ENCODE peak calls at places on chromosome 19, in six cellular contexts. One of them, this sample, is unnamed.
A peak's percentile ranks its signal among the peaks of the same experiment; 100 is the strongest.

GRCh38 chr19:48290923-48291700 is 21.2 kb downstream of the ZNF114 start:
- DNase-seq in PC-3: peak; percentile 78
- DNase-seq in GM23248: peak; percentile 85
- DNase-seq in fibroblast of lung: peak; percentile 78
- DNase-seq in DND-41: peak; percentile 51
- DNase-seq in GM23338: peak; percentile 91
- DNase-seq in this sample: peak; percentile 85

GRCh38 chr19:1324792-1325567 is 39.3 kb downstream of the EFNA2 start:
- DNase-seq in GM23338: peak; percentile 79
- DNase-seq in fibroblast of lung: peak; percentile 72
- DNase-seq in PC-3: peak; percentile 63
- DNase-seq in GM23248: peak; percentile 87
- DNase-seq in DND-41: no peak
- DNase-seq in this sample: peak; percentile 76

GRCh38 chr19:42309686-42310085 is 3.4 kb upstream of the TMEM145 start:
- DNase-seq in GM23338: no peak
- DNase-seq in PC-3: no peak
- DNase-seq in DND-41: no peak
- DNase-seq in GM23248: no peak
- DNase-seq in fibroblast of lung: no peak
- DNase-seq in this sample: no peak

GRCh38 chr19:15332311-15332996 is at the start of gene BRD4:
- DNase-seq in fibroblast of lung: peak; percentile 54
- DNase-seq in PC-3: peak; percentile 62
- DNase-seq in GM23338: peak; percentile 81
- DNase-seq in GM23248: peak; percentile 84
- DNase-seq in DND-41: peak; percentile 81
- DNase-seq in this sample: peak; percentile 77

GRCh38 chr19:21758296-21758695 is 9.1 kb downstream of the ZNF100 start:
- DNase-seq in PC-3: no peak
- DNase-seq in GM23248: no peak
- DNase-seq in GM23338: no peak
- DNase-seq in DND-41: no peak
- DNase-seq in fibroblast of lung: no peak
- DNase-seq in this sample: no peak

GRCh38 chr19:35642312-35642711 is 767 bp downstream of the ETV2 start:
- DNase-seq in fibroblast of lung: no peak
- DNase-seq in PC-3: no peak
- DNase-seq in GM23248: peak; percentile 18
- DNase-seq in GM23338: peak; percentile 21
- DNase-seq in DND-41: no peak
- DNase-seq in this sample: no peak

GRCh38 chr19:10112895-10113591 is 1.6 kb downstream of the P2RY11 start:
- DNase-seq in GM23338: peak; percentile 89
- DNase-seq in GM23248: peak; percentile 75
- DNase-seq in DND-41: peak; percentile 67
- DNase-seq in fibroblast of lung: peak; percentile 23
- DNase-seq in PC-3: peak; percentile 68
- DNase-seq in this sample: peak; percentile 71

GRCh38 chr19:17262557-17262956 is 2.0 kb downstream of the USHBP1 start:
- DNase-seq in fibroblast of lung: no peak
- DNase-seq in PC-3: no peak
- DNase-seq in GM23248: no peak
- DNase-seq in GM23338: no peak
- DNase-seq in DND-41: no peak
- DNase-seq in this sample: no peak

GRCh38 chr19:11142528-11143171 is 12.9 kb downstream of the SPC24 start:
- DNase-seq in GM23338: peak; percentile 62
- DNase-seq in PC-3: peak; percentile 99
- DNase-seq in DND-41: no peak
- DNase-seq in fibroblast of lung: peak; percentile 90
- DNase-seq in GM23248: peak; percentile 94
- DNase-seq in this sample: peak; percentile 62

GRCh38 chr19:51439021-51439465 is 19.2 kb downstream of the SIGLEC8 start:
- DNase-seq in GM23248: peak; percentile 38
- DNase-seq in GM23338: peak; percentile 76
- DNase-seq in fibroblast of lung: no peak
- DNase-seq in PC-3: peak; percentile 46
- DNase-seq in DND-41: no peak
- DNase-seq in this sample: peak; percentile 23

GRCh38 chr19:48468806-48469055 is 438 bp upstream of the CYTH2 start:
- DNase-seq in fibroblast of lung: no peak
- DNase-seq in GM23248: no peak
- DNase-seq in GM23338: no peak
- DNase-seq in DND-41: no peak
- DNase-seq in PC-3: no peak
- DNase-seq in this sample: no peak

GRCh38 chr19:18985257-18985656 is 44.2 kb upstream of the HOMER3 start:
- DNase-seq in GM23338: no peak
- DNase-seq in DND-41: no peak
- DNase-seq in PC-3: no peak
- DNase-seq in fibroblast of lung: no peak
- DNase-seq in GM23248: no peak
- DNase-seq in this sample: peak; percentile 87

GRCh38 chr19:45511074-45511473 is 3.8 kb downstream of the VASP start:
- DNase-seq in GM23338: no peak
- DNase-seq in fibroblast of lung: no peak
- DNase-seq in DND-41: no peak
- DNase-seq in GM23248: no peak
- DNase-seq in PC-3: no peak
- DNase-seq in this sample: no peak

GRCh38 chr19:44573647-44574046 is 39.7 kb upstream of the IGSF23 start:
- DNase-seq in GM23248: no peak
- DNase-seq in DND-41: no peak
- DNase-seq in fibroblast of lung: no peak
- DNase-seq in GM23338: no peak
- DNase-seq in PC-3: no peak
- DNase-seq in this sample: peak; percentile 77

GRCh38 chr19:37009871-37010270 is 68.4 kb upstream of the ZNF420 start:
- DNase-seq in GM23248: no peak
- DNase-seq in PC-3: no peak
- DNase-seq in DND-41: no peak
- DNase-seq in fibroblast of lung: no peak
- DNase-seq in GM23338: no peak
- DNase-seq in this sample: no peak

GRCh38 chr19:1125601-1126533 is 22.1 kb downstream of the GPX4 start:
- DNase-seq in PC-3: peak; percentile 12
- DNase-seq in fibroblast of lung: peak; percentile 81
- DNase-seq in GM23338: no peak
- DNase-seq in DND-41: no peak
- DNase-seq in GM23248: no peak
- DNase-seq in this sample: no peak

GRCh38 chr19:46515879-46516350 is 20.2 kb upstream of the PNMA8B start:
- DNase-seq in GM23248: peak; percentile 74
- DNase-seq in PC-3: peak; percentile 59
- DNase-seq in GM23338: peak; percentile 80
- DNase-seq in fibroblast of lung: peak; percentile 36
- DNase-seq in DND-41: peak; percentile 34
- DNase-seq in this sample: peak; percentile 77

GRCh38 chr19:41192574-41193419 is at the start of gene CYP2S1:
- DNase-seq in GM23248: peak; percentile 20
- DNase-seq in fibroblast of lung: no peak
- DNase-seq in DND-41: no peak
- DNase-seq in PC-3: peak; percentile 57
- DNase-seq in GM23338: peak; percentile 85
- DNase-seq in this sample: no peak

GRCh38 chr19:10353793-10354391 is 14.5 kb upstream of the ICAM3 start:
- DNase-seq in PC-3: peak; percentile 30
- DNase-seq in GM23248: peak; percentile 45
- DNase-seq in fibroblast of lung: peak; percentile 19
- DNase-seq in DND-41: peak; percentile 60
- DNase-seq in GM23338: peak; percentile 100
- DNase-seq in this sample: peak; percentile 69

GRCh38 chr19:7534531-7534980 is 961 bp upstream of the PNPLA6 start:
- DNase-seq in fibroblast of lung: peak; percentile 88
- DNase-seq in DND-41: peak; percentile 62
- DNase-seq in PC-3: peak; percentile 56
- DNase-seq in GM23338: peak; percentile 93
- DNase-seq in GM23248: peak; percentile 86
- DNase-seq in this sample: peak; percentile 86

GRCh38 chr19:29529646-29530548 is 4.1 kb downstream of the VSTM2B start:
- DNase-seq in fibroblast of lung: no peak
- DNase-seq in DND-41: no peak
- DNase-seq in GM23248: peak; percentile 21
- DNase-seq in PC-3: no peak
- DNase-seq in GM23338: peak; percentile 81
- DNase-seq in this sample: no peak

GRCh38 chr19:29384676-29385075 is 141.1 kb upstream of the VSTM2B start:
- DNase-seq in GM23338: peak; percentile 41
- DNase-seq in GM23248: no peak
- DNase-seq in fibroblast of lung: no peak
- DNase-seq in DND-41: no peak
- DNase-seq in PC-3: no peak
- DNase-seq in this sample: no peak

GRCh38 chr19:52170863-52171320 is 529 bp downstream of the ZNF836 start:
- DNase-seq in GM23248: no peak
- DNase-seq in fibroblast of lung: no peak
- DNase-seq in GM23338: peak; percentile 55
- DNase-seq in DND-41: peak; percentile 27
- DNase-seq in PC-3: no peak
- DNase-seq in this sample: peak; percentile 16

GRCh38 chr19:19656451-19657396 is 6.8 kb downstream of the ATP13A1 start:
- DNase-seq in DND-41: no peak
- DNase-seq in GM23338: no peak
- DNase-seq in fibroblast of lung: no peak
- DNase-seq in PC-3: no peak
- DNase-seq in GM23248: no peak
- DNase-seq in this sample: no peak

DNA sequence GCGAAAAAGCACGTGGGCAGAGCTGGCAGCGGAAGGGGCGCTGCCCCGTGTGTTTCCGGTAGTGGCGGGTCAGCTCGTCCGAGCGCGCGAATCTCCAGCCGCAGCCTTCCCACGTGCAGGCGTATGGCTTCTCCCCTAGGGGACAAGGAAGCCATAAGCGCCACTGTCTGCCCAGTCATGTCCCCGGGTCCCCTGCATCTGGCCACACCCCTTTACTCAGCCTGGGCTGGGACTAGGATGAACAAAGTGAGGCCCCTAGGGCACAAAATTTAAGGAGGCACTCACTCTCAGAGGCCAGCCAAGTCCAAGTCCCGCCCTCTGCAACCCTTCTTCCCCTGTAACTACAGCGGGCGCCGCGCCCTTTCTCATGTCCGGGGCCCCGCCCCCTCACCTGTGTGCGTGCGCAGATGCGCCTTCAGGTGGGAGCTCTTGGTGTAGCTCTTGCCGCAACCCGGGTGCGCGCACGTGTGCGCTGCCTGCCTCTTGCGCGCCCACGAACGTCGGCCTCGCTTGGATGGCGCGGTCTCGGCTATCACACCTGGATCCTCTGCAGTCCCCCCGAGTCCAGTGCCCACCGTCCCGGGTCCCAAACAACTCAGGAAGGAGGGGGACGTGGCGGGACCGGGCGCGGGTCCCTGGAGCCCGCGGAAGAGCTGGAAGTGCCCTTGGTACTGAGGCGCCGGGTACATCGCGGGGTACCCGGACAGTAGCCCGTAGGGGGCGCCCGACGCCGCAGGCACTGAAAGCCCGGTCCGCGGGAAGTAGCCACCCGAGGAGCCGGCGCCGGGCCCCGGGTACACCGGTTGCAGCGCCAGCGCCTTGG is 1.9 kb downstream of the KLF1 start:
- DNase-seq in DND-41: no peak
- DNase-seq in GM23248: peak; percentile 75
- DNase-seq in GM23338: peak; percentile 100
- DNase-seq in fibroblast of lung: peak; percentile 43
- DNase-seq in PC-3: peak; percentile 70
- DNase-seq in this sample: peak; percentile 77
- TF ChIP-seq EZH2 in DND-41: no peak
- TF ChIP-seq EZH2 in GM23248: no peak
- TF ChIP-seq EZH2 in GM23338: no peak
- TF ChIP-seq EZH2 in fibroblast of lung: no peak
- TF ChIP-seq EZH2 in PC-3: no peak
- TF ChIP-seq EZH2 in this sample: no peak

DNA sequence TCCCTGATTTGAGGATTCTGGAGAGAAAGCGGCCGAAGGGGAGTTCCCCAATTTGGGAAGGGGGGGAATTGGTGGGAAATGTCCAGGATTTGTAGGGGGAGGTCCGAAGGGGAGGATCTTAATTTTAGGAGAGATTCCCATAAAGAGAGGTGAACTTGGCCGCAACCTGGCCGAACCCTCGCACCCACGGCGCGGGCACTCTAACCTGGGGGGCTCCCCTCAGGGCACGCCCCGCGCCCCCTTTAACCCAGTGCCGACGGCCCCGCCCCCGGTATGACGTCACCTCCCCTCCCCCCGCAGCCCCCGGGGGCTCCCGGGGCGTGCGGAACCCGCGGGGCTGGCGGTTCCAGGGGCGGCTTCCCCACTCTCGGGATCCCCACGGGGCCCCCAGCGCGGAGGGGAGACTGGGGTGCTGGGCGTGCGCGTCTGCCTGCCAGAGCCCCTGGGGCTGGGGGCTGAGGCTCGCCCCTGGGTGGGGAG is 1.1 kb downstream of the PTPRS start:
- DNase-seq in GM23248: peak; percentile 11
- DNase-seq in PC-3: no peak
- DNase-seq in GM23338: no peak
- DNase-seq in DND-41: no peak
- DNase-seq in fibroblast of lung: no peak
- DNase-seq in this sample: peak; percentile 24
- TF ChIP-seq EZH2 in GM23248: no peak
- TF ChIP-seq EZH2 in PC-3: no peak
- TF ChIP-seq EZH2 in GM23338: no peak
- TF ChIP-seq EZH2 in DND-41: no peak
- TF ChIP-seq EZH2 in fibroblast of lung: no peak
- TF ChIP-seq EZH2 in this sample: no peak

GRCh38 chr19:49859838-49860715 is 7.3 kb downstream of the PNKP start:
- DNase-seq in fibroblast of lung: no peak
- DNase-seq in PC-3: no peak
- DNase-seq in GM23338: no peak
- DNase-seq in GM23248: no peak
- DNase-seq in DND-41: no peak
- DNase-seq in this sample: no peak

GRCh38 chr19:49858591-49858985 is 7.6 kb downstream of the PTOV1 start:
- DNase-seq in fibroblast of lung: no peak
- DNase-seq in GM23338: no peak
- DNase-seq in DND-41: no peak
- DNase-seq in GM23248: peak; percentile 27
- DNase-seq in PC-3: peak; percentile 15
- DNase-seq in this sample: no peak

GRCh38 chr19:49857061-49857833 is 6.3 kb downstream of the PTOV1 start:
- DNase-seq in GM23248: no peak
- DNase-seq in PC-3: no peak
- DNase-seq in DND-41: no peak
- DNase-seq in fibroblast of lung: no peak
- DNase-seq in GM23338: no peak
- DNase-seq in this sample: no peak

GRCh38 chr19:49856574-49857021 is 5.6 kb downstream of the PTOV1 start:
- DNase-seq in fibroblast of lung: no peak
- DNase-seq in GM23338: no peak
- DNase-seq in GM23248: no peak
- DNase-seq in DND-41: no peak
- DNase-seq in PC-3: no peak
- DNase-seq in this sample: no peak

GRCh38 chr19:49857834-49858590 is 7.1 kb downstream of the PTOV1 start:
- DNase-seq in GM23338: no peak
- DNase-seq in GM23248: no peak
- DNase-seq in DND-41: no peak
- DNase-seq in fibroblast of lung: no peak
- DNase-seq in PC-3: no peak
- DNase-seq in this sample: no peak
- TF ChIP-seq EZH2 in GM23338: no peak
- TF ChIP-seq EZH2 in GM23248: no peak
- TF ChIP-seq EZH2 in DND-41: no peak
- TF ChIP-seq EZH2 in fibroblast of lung: no peak
- TF ChIP-seq EZH2 in PC-3: no peak
- TF ChIP-seq EZH2 in this sample: no peak

GRCh38 chr19:54415208-54415900 is at the start of gene TTYH1:
- DNase-seq in fibroblast of lung: no peak
- DNase-seq in GM23338: peak; percentile 66
- DNase-seq in DND-41: no peak
- DNase-seq in GM23248: no peak
- DNase-seq in PC-3: no peak
- DNase-seq in this sample: no peak
- TF ChIP-seq EZH2 in fibroblast of lung: no peak
- TF ChIP-seq EZH2 in GM23338: no peak
- TF ChIP-seq EZH2 in DND-41: no peak
- TF ChIP-seq EZH2 in GM23248: no peak
- TF ChIP-seq EZH2 in PC-3: no peak
- TF ChIP-seq EZH2 in this sample: no peak